ENCODE peak calls at places on chromosome 12, in four cellular contexts. W is IMR-90, A is transverse colon, E is psoas muscle. R is an unnamed sample.

GRCh38 chr12:94621662-94622359 is 28.5 kb downstream of the TMCC3 start:
- DNase-seq in W (peak; percentile 47), A (peak; percentile 32), E (no peak), R (peak; percentile 26)

GRCh38 chr12:16939871-16940306 is 333.9 kb upstream of the LMO3 start:
- DNase-seq in W (peak; percentile 8), A (peak; percentile 63), E (no peak), R (peak; percentile 76)

GRCh38 chr12:12323606-12324005 is 26.4 kb downstream of the MANSC1 start:
- DNase-seq in W (peak; percentile 45), A (no peak), E (no peak), R (no peak)

GRCh38 chr12:82708056-82708455 is 21.4 kb downstream of the TMTC2 start:
- DNase-seq in W (no peak), A (no peak), E (no peak), R (no peak)

GRCh38 chr12:95637471-95638155 is 86.3 kb upstream of the USP44 start:
- DNase-seq in W (peak; percentile 100), A (no peak), E (no peak), R (no peak)

GRCh38 chr12:18079541-18080230 is 10.3 kb downstream of the RERGL start:
- DNase-seq in W (no peak), A (no peak), E (no peak), R (no peak)

GRCh38 chr12:56034586-56035332 is 7.0 kb upstream of the RPS26 start:
- DNase-seq in W (no peak), A (no peak), E (no peak), R (no peak)

GRCh38 chr12:104280703-104281458 is 22.7 kb upstream of the EID3 start:
- DNase-seq in W (peak; percentile 97), A (no peak), E (no peak), R (no peak)

GRCh38 chr12:4824415-4824814 is 85.3 kb upstream of the KCNA1 start:
- DNase-seq in W (peak; percentile 74), A (no peak), E (no peak), R (no peak)

GRCh38 chr12:122527478-122527944 is 462 bp downstream of the KNTC1 start:
- DNase-seq in W (peak; percentile 21), A (peak; percentile 20), E (no peak), R (peak; percentile 22)

GRCh38 chr12:104201238-104202001 is 14.2 kb upstream of the TXNRD1 start:
- DNase-seq in W (peak; percentile 72), A (peak; percentile 26), E (no peak), R (peak; percentile 48)

GRCh38 chr12:78489990-78490389 is 374.6 kb upstream of the SYT1 start:
- DNase-seq in W (no peak), A (no peak), E (no peak), R (no peak)

GRCh38 chr12:40152783-40153383 is 47.0 kb upstream of the SLC2A13 start:
- DNase-seq in W (peak; percentile 32), A (peak; percentile 59), E (peak; percentile 54), R (peak; percentile 37)

GRCh38 chr12:68623984-68624383 is 13.3 kb downstream of the RAP1B start:
- DNase-seq in W (peak; percentile 61), A (no peak), E (no peak), R (no peak)

GRCh38 chr12:120688527-120689071 is 1.6 kb downstream of the MLEC start:
- DNase-seq in W (no peak), A (peak; percentile 56), E (no peak), R (peak; percentile 30)

GRCh38 chr12:67413577-67413976 is 144.4 kb downstream of the CAND1 start:
- DNase-seq in W (no peak), A (no peak), E (no peak), R (no peak)

GRCh38 chr12:74334770-74335169 is 202.9 kb upstream of the ATXN7L3B start:
- DNase-seq in W (peak; percentile 6), A (no peak), E (no peak), R (no peak)

GRCh38 chr12:114913871-114914801 is 230.2 kb upstream of the TBX3 start:
- DNase-seq in W (peak; percentile 65), A (no peak), E (no peak), R (no peak)

GRCh38 chr12:29148065-29148957 is 767 bp upstream of the FAR2 start:
- DNase-seq in W (no peak), A (peak; percentile 71), E (peak; percentile 55), R (peak; percentile 27)

GRCh38 chr12:45730842-45731336 is 1.4 kb downstream of the ARID2 start:
- DNase-seq in W (peak; percentile 39), A (no peak), E (no peak), R (no peak)

GRCh38 chr12:92784795-92785562 is 82.2 kb downstream of the PLEKHG7 start:
- DNase-seq in W (peak; percentile 79), A (no peak), E (no peak), R (peak; percentile 45)

GRCh38 chr12:23139026-23139425 is 514.1 kb downstream of the ETNK1 start:
- DNase-seq in W (no peak), A (no peak), E (no peak), R (no peak)

GRCh38 chr12:93089805-93090569 is 160.9 kb upstream of the EEA1 start:
- DNase-seq in W (peak; percentile 99), A (peak; percentile 28), E (no peak), R (peak; percentile 43)

GRCh38 chr12:30968211-30968610 is 41.7 kb downstream of the TSPAN11 start:
- DNase-seq in W (no peak), A (no peak), E (peak; percentile 26), R (no peak)

GRCh38 chr12:105402366-105402765 is 71.9 kb downstream of the C12orf75 start:
- DNase-seq in W (no peak), A (no peak), E (no peak), R (no peak)

GRCh38 chr12:130934753-130935152 is 19.0 kb upstream of the ADGRD1 start:
- DNase-seq in W (no peak), A (no peak), E (no peak), R (no peak)

GRCh38 chr12:24788886-24789285 is 160.0 kb downstream of the BCAT1 start:
- DNase-seq in W (no peak), A (no peak), E (no peak), R (no peak)

GRCh38 chr12:127728285-127728684 is 538.7 kb upstream of the TMEM132C start:
- DNase-seq in W (no peak), A (no peak), E (no peak), R (no peak)

GRCh38 chr12:130706885-130707570 is 9.1 kb downstream of the RIMBP2 start:
- DNase-seq in W (no peak), A (no peak), E (no peak), R (no peak)

GRCh38 chr12:42698213-42698612 is 108.7 kb upstream of the PRICKLE1 start:
- DNase-seq in W (no peak), A (no peak), E (peak; percentile 65), R (no peak)

GRCh38 chr12:5914387-5915149 is 30.5 kb downstream of the ANO2 start:
- DNase-seq in W (no peak), A (no peak), E (no peak), R (no peak)

GRCh38 chr12:108854055-108854452 is 3.3 kb downstream of the SSH1 start:
- DNase-seq in W (peak; percentile 95), A (no peak), E (no peak), R (peak; percentile 28)
- TF ChIP-seq CTCF in W (peak; percentile 65), A (no peak), E (peak; percentile 48), R (peak; percentile 26)

DNA sequence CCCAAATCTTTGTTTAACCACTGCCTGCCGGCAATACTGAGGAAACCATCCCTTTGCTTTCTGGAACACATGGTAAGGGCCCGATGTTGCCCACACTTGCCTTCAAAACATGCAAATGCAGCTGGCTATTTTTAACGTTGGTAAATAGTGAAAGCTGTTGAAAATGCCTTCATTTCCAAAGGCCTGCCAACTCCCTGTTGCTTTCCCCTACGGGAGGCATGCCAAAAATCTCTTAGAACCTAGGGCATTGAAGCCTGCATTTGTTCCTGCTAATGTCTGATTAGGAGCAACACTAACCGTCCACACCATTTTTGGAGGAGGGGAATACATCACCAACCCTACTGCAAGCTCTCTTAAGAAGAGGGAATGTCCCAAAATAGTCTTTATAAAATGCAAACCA is 152.6 kb upstream of the NOS1 start:
- DNase-seq in W (no peak), A (no peak), E (no peak), R (no peak)
- TF ChIP-seq CTCF in W (no peak), A (no peak), E (no peak), R (no peak)

GRCh38 chr12:88633312-88633711 is 53.0 kb upstream of the KITLG start:
- DNase-seq in W (peak; percentile 18), A (no peak), E (no peak), R (no peak)
- TF ChIP-seq CTCF in W (peak; percentile 49), A (peak; percentile 32), E (peak; percentile 12), R (no peak)

DNA sequence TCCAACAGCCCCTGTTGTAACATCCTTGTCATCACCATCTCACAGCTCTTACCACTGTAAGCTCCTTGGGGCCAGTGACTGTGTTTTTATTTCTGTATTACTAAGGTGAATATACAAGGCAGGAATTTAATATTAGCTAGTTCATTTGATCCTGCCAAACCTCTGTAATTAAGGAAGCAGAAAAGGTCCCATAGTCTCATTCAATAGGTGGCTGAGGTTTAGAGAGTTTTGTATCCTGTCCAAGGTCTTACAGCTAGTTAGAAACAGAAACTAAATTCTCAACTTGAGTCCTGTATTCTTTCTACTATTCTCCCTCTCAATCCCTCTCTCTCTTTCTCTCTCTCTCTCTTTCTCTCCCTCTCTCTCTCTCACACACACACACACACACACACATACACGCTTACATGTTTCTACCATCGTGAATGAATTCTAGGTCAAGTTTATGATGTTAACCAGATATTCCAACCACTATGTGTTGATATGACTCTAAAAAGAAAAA is 543 bp upstream of the GLIPR1 start:
- DNase-seq in W (peak; percentile 81), A (no peak), E (no peak), R (no peak)
- TF ChIP-seq CTCF in W (no peak), A (no peak), E (no peak), R (no peak)

GRCh38 chr12:71725011-71725410 is 29.7 kb upstream of the RAB21 start:
- DNase-seq in W (no peak), A (no peak), E (no peak), R (no peak)

GRCh38 chr12:71721781-71722511 is 32.7 kb upstream of the RAB21 start:
- DNase-seq in W (no peak), A (no peak), E (no peak), R (no peak)

GRCh38 chr12:71718611-71719010 is 32.7 kb downstream of the TMEM19 start:
- DNase-seq in W (no peak), A (no peak), E (no peak), R (no peak)

DNA sequence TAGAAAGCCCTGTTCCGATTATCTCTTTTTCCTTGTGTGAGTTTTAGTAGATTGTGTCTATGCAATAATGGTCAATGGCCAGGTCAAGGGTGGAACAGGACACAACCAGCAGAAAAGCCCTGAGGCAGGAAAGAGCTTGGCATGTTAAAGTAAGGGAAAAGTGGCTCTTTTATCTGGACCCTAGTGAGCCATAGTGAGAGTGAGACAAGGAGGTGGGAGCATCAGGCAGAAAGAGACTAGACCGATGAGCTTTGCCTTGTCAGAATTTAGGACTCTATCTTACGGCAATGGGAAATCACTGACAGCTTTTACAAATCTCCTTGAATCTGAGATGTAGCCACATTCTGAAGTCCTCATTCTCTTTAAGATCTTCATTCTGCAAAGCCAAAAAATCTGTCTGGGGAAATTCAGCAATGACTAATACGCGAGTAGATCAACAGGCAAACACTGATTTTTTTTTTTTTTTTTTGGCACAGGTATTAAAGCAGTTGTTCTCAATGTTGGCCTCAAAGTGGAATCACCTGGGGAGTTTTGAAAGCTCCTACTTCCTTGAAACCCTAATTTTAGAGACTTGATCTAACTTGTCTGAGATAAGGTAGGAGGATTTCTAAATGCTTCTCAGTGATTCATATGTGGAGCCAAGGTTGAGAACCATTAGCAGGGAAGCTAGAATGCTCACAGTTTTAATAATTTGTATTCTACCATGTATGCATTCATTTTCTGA is 33.9 kb downstream of the TMEM19 start:
- DNase-seq in W (peak; percentile 16), A (no peak), E (no peak), R (no peak)
- TF ChIP-seq CTCF in W (no peak), A (no peak), E (no peak), R (no peak)

GRCh38 chr12:2641209-2641608 is 153.6 kb upstream of the FKBP4 start:
- DNase-seq in W (peak; percentile 30), A (peak; percentile 7), E (no peak), R (peak; percentile 44)
- TF ChIP-seq CTCF in W (peak; percentile 43), A (no peak), E (no peak), R (no peak)